ENCODE peak calls at places on chromosome 13, in five cellular contexts. N is foreskin fibroblast, S is IMR-90, I is BJ, D is astrocyte. R is an unnamed sample.

GRCh38 chr13:109336730-109337129 is 449.7 kb downstream of the IRS2 start:
- DNase-seq in N (peak), D (peak), I (peak), S (peak), R (peak)

GRCh38 chr13:23715762-23716235 is 145.6 kb downstream of the TNFRSF19 start:
- DNase-seq in I (no peak), N (no peak), D (no peak), S (no peak), R (peak)

GRCh38 chr13:102913924-102914628 is 68.2 kb downstream of the ERCC5 start:
- DNase-seq in I (no peak), D (peak), N (peak), S (peak), R (peak)

GRCh38 chr13:48448963-48449614 is 36.2 kb upstream of the LPAR6 start:
- DNase-seq in D (peak), S (peak), N (peak), I (peak), R (peak)

GRCh38 chr13:79830426-79830825 is 349.5 kb downstream of the NDFIP2 start:
- DNase-seq in N (no peak), D (no peak), I (no peak), S (no peak), R (no peak)

GRCh38 chr13:90365130-90365529 is 982.4 kb upstream of the MIR17HG start:
- DNase-seq in I (no peak), S (no peak), D (peak), N (no peak), R (peak)

GRCh38 chr13:75455962-75456361 is 26.0 kb downstream of the TBC1D4 start:
- DNase-seq in I (no peak), N (no peak), S (no peak), D (no peak), R (no peak)

GRCh38 chr13:114044486-114044885 is 70.6 kb upstream of the C13orf46 start:
- DNase-seq in S (peak), I (no peak), N (no peak), D (peak), R (peak)

GRCh38 chr13:104534847-104535246 is 1468.6 kb upstream of the SLC10A2 start:
- DNase-seq in N (no peak), I (no peak), S (no peak), D (no peak), R (no peak)

GRCh38 chr13:109691689-109692088 is 94.7 kb downstream of the IRS2 start:
- DNase-seq in I (no peak), D (no peak), N (no peak), S (no peak), R (no peak)

GRCh38 chr13:89375839-89376238 is 1704.7 kb downstream of the SLITRK5 start:
- DNase-seq in S (peak), I (no peak), D (peak), N (no peak), R (peak)

GRCh38 chr13:46086421-46086922 is 18.4 kb downstream of the CPB2 start:
- DNase-seq in I (no peak), D (no peak), S (no peak), N (no peak), R (no peak)

GRCh38 chr13:51728275-51728673 is 75.7 kb downstream of the DHRS12 start:
- DNase-seq in N (no peak), I (no peak), S (no peak), D (no peak), R (peak)

GRCh38 chr13:100645382-100645781 is 29.2 kb downstream of the TMTC4 start:
- DNase-seq in I (no peak), D (no peak), S (no peak), N (no peak), R (no peak)

GRCh38 chr13:30577381-30577780 is 40.3 kb upstream of the USPL1 start:
- DNase-seq in N (peak), D (peak), I (peak), S (peak), R (peak)

GRCh38 chr13:91247768-91248167 is 99.7 kb upstream of the MIR17HG start:
- DNase-seq in N (no peak), D (no peak), S (no peak), I (no peak), R (no peak)

GRCh38 chr13:30829788-30830637 is 76.1 kb upstream of the MEDAG start:
- DNase-seq in N (no peak), D (no peak), S (no peak), I (no peak), R (peak)

GRCh38 chr13:72221276-72221962 is 354.4 kb upstream of the DACH1 start:
- DNase-seq in N (no peak), D (no peak), I (no peak), S (no peak), R (peak)

GRCh38 chr13:40064154-40064713 is 408.8 kb downstream of the COG6 start:
- DNase-seq in S (no peak), N (no peak), I (no peak), D (no peak), R (peak)

GRCh38 chr13:25796474-25796873 is 255.3 kb downstream of the SHISA2 start:
- DNase-seq in S (no peak), N (no peak), I (no peak), D (peak), R (no peak)

GRCh38 chr13:27403727-27404385 is 20.6 kb upstream of the GTF3A start:
- DNase-seq in N (no peak), D (no peak), S (no peak), I (no peak), R (no peak)

DNA sequence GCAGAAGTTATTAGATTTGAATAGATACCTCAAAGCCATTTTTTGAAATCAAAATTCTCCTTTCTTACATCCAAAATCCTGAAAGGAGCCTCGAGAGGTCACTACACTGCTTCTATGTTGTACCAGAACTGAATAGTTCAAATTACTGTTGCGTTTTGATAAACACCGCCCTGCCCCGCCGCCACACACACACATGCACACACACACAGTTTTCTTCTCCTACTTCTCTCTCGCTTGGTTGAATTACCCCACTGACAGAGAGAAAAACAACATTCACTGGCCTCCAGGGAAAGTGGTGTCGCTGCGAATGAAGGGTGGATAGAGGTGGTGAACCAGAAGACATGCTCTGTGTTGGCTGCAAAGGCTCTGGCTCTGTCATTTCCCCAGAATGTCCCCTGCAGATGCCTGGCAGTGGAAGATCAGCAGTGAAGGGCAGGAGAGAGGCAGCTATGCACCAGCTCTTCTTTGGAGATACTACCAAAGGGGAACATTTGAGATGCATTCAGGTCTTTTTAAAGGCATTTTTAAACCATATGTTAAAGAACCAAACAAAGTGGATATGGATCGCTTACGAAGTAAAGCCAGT is 183.3 kb upstream of the RFC3 start:
- DNase-seq in N (no peak), D (peak), S (no peak), I (no peak), R (peak)
- H3K4me3 ChIP-seq in N (no peak), D (no peak), S (no peak), I (no peak), R (no peak)

DNA sequence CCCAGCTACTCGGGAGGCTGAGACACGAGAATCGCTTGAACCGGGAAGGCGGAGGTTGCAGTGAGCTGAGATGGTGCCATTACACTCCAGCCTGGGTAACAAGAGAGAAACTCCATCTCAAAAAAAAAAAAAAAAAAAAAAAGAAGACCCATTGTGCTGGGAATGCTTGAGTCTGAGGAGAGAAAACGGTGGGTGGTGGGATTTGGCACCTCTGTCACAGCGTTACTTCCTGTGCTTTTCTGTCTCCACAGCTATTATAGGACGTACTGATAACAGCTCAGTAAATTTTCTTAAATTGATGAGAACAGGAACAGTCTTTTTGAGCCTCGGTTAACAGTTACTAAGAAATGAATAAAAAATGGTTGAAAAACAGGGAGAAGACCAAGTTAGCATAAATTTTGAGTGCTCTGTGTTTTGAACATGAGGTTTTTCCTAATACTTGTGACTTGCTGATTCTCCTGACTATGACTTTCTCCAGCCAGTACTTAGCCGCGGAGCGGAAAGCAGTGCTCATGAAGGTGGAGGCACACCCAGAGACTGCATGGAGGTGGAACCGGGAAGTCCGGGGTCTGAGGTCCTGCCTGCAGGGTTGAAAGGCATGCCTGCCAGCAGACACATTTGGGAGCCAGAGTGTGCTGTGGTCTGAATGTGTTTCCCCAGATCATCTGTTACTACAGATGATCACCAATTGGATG is 55.3 kb upstream of the TEX29 start:
- DNase-seq in D (no peak), I (no peak), S (no peak), N (no peak), R (no peak)
- TF ChIP-seq CTCF in D (no peak), I (no peak), S (no peak), N (no peak), R (no peak)

GRCh38 chr13:33855371-33855895 is 37.5 kb downstream of the RFC3 start:
- DNase-seq in S (no peak), D (no peak), I (no peak), N (no peak), R (no peak)
- H3K4me3 ChIP-seq in S (no peak), D (no peak), I (no peak), N (no peak), R (no peak)

DNA sequence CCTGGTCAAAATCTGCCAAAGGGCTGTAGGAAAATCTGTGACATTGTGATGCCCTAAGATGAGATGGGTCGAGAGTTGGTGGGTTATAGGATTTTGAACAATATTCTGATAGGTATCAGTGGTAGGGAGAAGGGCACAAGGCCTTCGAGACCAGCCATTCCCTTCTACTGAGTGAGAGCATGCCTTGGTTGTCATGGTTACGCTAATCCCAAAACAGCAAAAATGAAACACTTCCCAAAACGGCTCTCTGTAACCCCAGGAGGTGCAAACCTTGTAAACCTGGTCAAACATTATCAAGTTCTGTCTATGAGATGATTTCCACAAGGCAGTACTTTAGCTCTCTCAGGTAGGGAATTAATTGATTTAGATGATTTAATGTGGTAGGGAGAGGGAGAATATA is 158.7 kb upstream of the RNF113B start:
- DNase-seq in I (no peak), N (no peak), D (no peak), S (no peak), R (no peak)
- TF ChIP-seq CTCF in I (no peak), N (no peak), D (no peak), S (no peak), R (no peak)

DNA sequence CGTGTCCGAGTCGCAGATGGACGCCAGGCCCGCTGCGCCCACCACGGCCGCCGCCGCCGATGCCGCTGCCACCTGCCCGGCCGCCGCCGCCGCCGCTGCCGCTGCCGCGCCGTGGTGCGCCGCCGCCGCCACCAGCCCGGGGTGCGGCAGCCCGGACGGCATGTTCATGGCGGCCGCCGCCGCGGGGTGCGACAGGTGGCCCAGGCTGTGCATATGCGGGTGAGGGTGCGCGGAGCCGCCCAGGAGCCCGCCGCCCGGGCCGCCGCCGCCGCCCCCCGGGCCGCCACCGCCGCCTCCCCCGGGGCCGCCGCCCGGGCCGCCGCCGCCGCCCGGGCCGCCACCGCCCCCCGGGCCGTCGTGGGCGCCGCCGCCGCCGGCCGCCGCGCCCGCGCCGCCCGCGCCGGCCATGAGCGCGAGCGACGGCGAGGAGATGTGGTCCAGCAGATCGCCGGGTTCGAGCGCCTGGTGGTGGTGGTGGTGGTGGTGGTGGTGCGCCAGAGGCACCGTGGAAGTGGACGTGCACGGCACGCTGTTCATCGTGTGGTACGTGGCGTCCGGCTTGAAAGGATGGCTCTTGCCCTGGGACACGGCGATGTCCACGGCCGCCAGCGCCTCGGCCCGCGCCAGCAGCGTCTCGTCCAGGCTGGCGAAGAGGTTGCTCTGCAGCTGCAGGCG is 1.3 kb downstream of the POU4F1 start:
- DNase-seq in S (no peak), I (no peak), N (no peak), D (no peak), R (no peak)
- H3K4me3 ChIP-seq in S (no peak), I (no peak), N (no peak), D (no peak), R (no peak)

DNA sequence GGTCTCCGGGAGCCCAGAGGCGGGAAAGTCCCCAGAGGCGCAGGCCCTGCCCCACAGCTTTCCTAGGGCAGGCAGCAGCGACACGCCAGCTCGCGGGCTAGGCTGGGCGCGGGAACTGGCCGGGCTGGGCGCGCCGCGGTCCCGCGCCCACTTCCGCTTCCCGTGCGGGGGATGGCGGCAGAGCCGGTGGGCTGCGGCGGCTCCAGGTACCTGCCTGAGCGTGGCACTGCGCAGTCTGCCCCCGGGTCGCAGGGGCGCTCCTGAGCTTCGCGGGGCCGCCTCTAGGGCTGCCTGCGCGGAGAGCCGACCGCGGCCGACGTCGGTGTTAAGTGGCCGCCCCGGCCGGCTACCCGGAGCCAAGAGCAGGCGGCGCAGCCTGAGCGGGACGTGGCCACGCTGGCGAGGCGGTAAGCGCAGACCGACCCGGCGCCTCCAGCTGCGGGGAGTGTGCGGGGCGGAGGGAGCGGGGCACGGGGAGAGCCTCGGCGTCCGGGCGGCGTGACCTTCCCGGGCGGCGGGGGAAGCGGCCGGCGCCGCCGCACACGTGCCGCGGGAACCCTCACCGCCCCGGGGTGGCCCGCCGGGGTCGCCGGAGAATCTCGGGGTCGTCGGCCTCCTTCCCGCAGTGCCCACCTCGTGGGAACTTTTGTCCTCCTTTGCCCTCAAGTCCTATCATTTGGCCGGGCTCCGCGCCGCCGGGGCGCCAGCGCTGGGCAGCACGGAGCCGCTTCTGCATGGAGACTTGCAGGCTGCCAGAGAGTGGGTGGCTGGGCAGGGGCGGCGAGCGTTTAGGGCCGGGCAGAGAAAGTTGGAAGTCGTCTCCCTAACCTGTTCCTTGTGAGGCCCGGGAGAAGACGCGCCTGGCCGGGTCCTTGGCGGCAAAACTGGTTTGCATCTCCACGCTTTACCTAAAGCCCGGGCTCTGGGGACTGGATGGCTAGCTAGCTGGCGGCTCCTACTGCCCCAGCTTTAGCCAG is 31.4 kb upstream of the MPHOSPH8 start:
- DNase-seq in N (peak), I (no peak), S (peak), D (peak), R (peak)
- TF ChIP-seq CTCF in N (no peak), I (peak), S (peak), D (no peak), R (no peak)

DNA sequence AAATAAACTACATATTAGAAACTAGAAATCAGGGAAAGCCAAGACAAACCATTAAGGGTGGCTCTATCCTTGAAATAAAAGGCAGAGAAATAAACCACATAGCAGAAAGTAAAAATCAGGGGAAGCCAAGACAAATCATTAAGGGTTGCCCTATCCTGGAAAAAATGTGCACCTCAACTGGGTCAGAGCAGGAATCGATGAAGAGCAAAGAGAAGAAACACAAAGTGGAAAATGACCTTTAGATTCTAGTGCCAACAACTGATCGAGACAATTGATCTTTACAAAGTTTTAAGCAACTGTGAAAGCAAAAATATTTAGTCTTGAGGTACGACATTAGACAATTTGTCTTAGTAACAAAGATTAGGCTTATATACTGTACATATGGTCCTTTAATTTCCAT is 26.6 kb downstream of the KLF12 start:
- DNase-seq in S (no peak), D (no peak), N (no peak), I (no peak), R (no peak)
- H3K4me3 ChIP-seq in S (no peak), D (no peak), N (no peak), I (no peak), R (no peak)

DNA sequence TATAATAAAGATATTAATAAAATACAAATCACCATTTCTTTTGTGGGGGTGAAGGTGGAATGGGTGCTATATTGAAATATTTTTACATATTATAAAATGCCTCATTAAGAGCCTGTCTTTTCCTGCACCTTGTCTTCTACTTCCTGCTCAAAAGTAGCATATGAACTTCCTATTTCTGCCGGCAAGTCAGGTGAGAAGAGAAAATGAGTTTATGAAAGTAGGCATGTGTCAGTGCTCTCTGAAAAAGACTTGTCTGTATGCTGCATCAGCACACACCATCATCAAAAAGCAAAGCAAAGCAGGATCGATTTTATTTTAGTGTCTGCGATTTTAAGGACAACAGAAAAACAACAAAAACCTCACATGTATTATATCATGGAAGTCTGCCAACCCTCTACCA is 114.2 kb downstream of the RAP2A start:
- DNase-seq in I (no peak), S (no peak), D (no peak), N (no peak), R (no peak)
- TF ChIP-seq CTCF in I (no peak), S (no peak), D (no peak), N (no peak), R (no peak)

GRCh38 chr13:34776390-34776981 is 165.6 kb upstream of the NBEA start:
- DNase-seq in N (no peak), I (no peak), S (no peak), D (no peak), R (no peak)

GRCh38 chr13:34776984-34777913 is 164.8 kb upstream of the NBEA start:
- DNase-seq in I (no peak), D (no peak), S (no peak), N (no peak), R (no peak)

GRCh38 chr13:34777914-34778303 is 164.2 kb upstream of the NBEA start:
- DNase-seq in S (no peak), N (no peak), I (no peak), D (no peak), R (no peak)

DNA sequence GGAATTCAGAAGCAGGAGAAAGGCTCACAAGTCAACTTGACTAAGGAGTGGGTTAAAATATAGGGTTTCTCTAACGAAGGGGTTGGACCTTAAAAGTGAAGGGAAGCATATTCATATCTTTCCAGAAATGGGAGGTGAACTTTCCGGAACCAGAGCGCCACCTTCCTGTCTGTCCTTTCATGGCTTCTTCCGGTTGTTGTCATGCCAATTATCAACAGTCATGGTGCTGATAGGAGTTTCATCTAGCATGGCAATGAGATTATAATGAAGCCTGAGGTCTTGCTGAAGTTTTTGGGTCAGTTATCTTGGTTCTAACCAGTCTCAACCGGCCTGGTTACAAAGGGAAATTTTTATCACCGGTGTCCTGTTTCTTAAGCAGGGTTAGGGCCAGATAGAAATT is 162.9 kb upstream of the NBEA start:
- DNase-seq in S (no peak), I (no peak), N (no peak), D (no peak), R (peak)
- H3K4me3 ChIP-seq in S (no peak), I (no peak), N (no peak), D (no peak), R (no peak)

GRCh38 chr13:24727731-24728601 is 36.0 kb upstream of the RNF17 start:
- DNase-seq in S (peak), D (peak), I (peak), N (peak), R (peak)
- TF ChIP-seq CTCF in S (peak), D (peak), I (peak), N (peak), R (peak)

R was measured in cardiac fibroblast.